ENCODE peak calls at places on chromosome 5, in four cellular contexts. One of them, this sample, is unnamed.

GRCh38 chr5:65927497-65928340 is 1.3 kb downstream of the ERBIN start:
- DNase-seq in A673: peak
- DNase-seq in MCF 10A: peak
- DNase-seq in AG09309: peak
- DNase-seq in this sample: no peak

GRCh38 chr5:77846422-77847128 is 70.4 kb upstream of the TBCA start:
- DNase-seq in AG09309: no peak
- DNase-seq in A673: no peak
- DNase-seq in MCF 10A: no peak
- DNase-seq in this sample: no peak

GRCh38 chr5:27830551-27830950 is 792.2 kb upstream of the CDH9 start:
- DNase-seq in MCF 10A: no peak
- DNase-seq in A673: no peak
- DNase-seq in AG09309: no peak
- DNase-seq in this sample: no peak

GRCh38 chr5:174187481-174187880 is 142.0 kb downstream of the NSG2 start:
- DNase-seq in MCF 10A: no peak
- DNase-seq in AG09309: no peak
- DNase-seq in A673: no peak
- DNase-seq in this sample: no peak

GRCh38 chr5:138402640-138403039 is 36.2 kb upstream of the REEP2 start:
- DNase-seq in A673: no peak
- DNase-seq in AG09309: no peak
- DNase-seq in MCF 10A: no peak
- DNase-seq in this sample: no peak

GRCh38 chr5:73299017-73299630 is 126.1 kb downstream of the TMEM174 start:
- DNase-seq in A673: peak
- DNase-seq in AG09309: no peak
- DNase-seq in MCF 10A: no peak
- DNase-seq in this sample: no peak

GRCh38 chr5:181158869-181159268 is 11.5 kb downstream of the OR2V2 start:
- DNase-seq in AG09309: no peak
- DNase-seq in MCF 10A: no peak
- DNase-seq in A673: no peak
- DNase-seq in this sample: no peak

GRCh38 chr5:119293202-119293829 is 62.5 kb upstream of the TNFAIP8 start:
- DNase-seq in AG09309: no peak
- DNase-seq in A673: no peak
- DNase-seq in MCF 10A: no peak
- DNase-seq in this sample: no peak

GRCh38 chr5:101686541-101686940 is 609.5 kb downstream of the SLCO4C1 start:
- DNase-seq in AG09309: no peak
- DNase-seq in MCF 10A: no peak
- DNase-seq in A673: no peak
- DNase-seq in this sample: no peak

GRCh38 chr5:141342773-141343172 is 856 bp upstream of the PCDHGA3 start:
- DNase-seq in A673: no peak
- DNase-seq in AG09309: no peak
- DNase-seq in MCF 10A: no peak
- DNase-seq in this sample: no peak
- TF ChIP-seq CTCF in A673: no peak
- TF ChIP-seq CTCF in AG09309: no peak
- TF ChIP-seq CTCF in MCF 10A: no peak
- TF ChIP-seq CTCF in this sample: no peak

GRCh38 chr5:36734422-36734821 is 128.0 kb downstream of the SLC1A3 start:
- DNase-seq in MCF 10A: peak
- DNase-seq in A673: peak
- DNase-seq in AG09309: no peak
- DNase-seq in this sample: no peak
- TF ChIP-seq CTCF in MCF 10A: peak
- TF ChIP-seq CTCF in A673: peak
- TF ChIP-seq CTCF in AG09309: peak
- TF ChIP-seq CTCF in this sample: no peak

DNA sequence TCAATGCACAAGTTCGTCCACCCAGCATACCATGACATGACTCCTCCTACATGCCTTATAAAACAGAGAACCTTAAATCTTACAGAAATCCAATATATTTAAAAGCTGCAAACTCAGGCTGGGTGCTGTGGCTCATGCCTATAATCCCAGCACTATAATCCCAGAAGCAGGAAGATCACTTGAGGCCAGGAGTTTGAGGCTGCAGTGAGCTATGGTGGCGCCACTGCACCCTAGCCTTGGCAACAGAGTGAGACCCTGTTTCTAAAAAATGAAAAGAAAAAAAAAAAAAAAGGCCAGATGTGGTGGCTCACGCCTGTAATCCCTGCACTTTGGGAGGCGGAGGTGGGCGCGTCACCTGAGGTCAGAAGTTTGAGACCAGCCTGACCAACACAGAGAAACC is 68.7 kb downstream of the MTMR12 start:
- DNase-seq in A673: no peak
- DNase-seq in MCF 10A: no peak
- DNase-seq in AG09309: no peak
- DNase-seq in this sample: no peak
- TF ChIP-seq CTCF in A673: no peak
- TF ChIP-seq CTCF in MCF 10A: no peak
- TF ChIP-seq CTCF in AG09309: no peak
- TF ChIP-seq CTCF in this sample: no peak

GRCh38 chr5:168365581-168366081 is 74.2 kb downstream of the WWC1 start:
- DNase-seq in A673: no peak
- DNase-seq in AG09309: peak
- DNase-seq in MCF 10A: peak
- DNase-seq in this sample: peak

GRCh38 chr5:168364151-168364661 is 72.8 kb downstream of the WWC1 start:
- DNase-seq in MCF 10A: peak
- DNase-seq in AG09309: peak
- DNase-seq in A673: no peak
- DNase-seq in this sample: no peak

GRCh38 chr5:168368854-168369253 is 77.4 kb downstream of the WWC1 start:
- DNase-seq in A673: no peak
- DNase-seq in AG09309: no peak
- DNase-seq in MCF 10A: no peak
- DNase-seq in this sample: no peak

GRCh38 chr5:168364738-168365550 is 73.5 kb downstream of the WWC1 start:
- DNase-seq in A673: no peak
- DNase-seq in AG09309: peak
- DNase-seq in MCF 10A: peak
- DNase-seq in this sample: no peak

GRCh38 chr5:168366124-168366523 is 74.7 kb downstream of the WWC1 start:
- DNase-seq in AG09309: peak
- DNase-seq in A673: peak
- DNase-seq in MCF 10A: peak
- DNase-seq in this sample: no peak
- TF ChIP-seq CTCF in AG09309: no peak
- TF ChIP-seq CTCF in A673: no peak
- TF ChIP-seq CTCF in MCF 10A: no peak
- TF ChIP-seq CTCF in this sample: no peak